ENCODE peak calls at places on chromosomes 13 and 19, in five cellular contexts. F, W, M, P and U are unnamed samples.

GRCh38 chr13:41402695-41403511 is 54.4 kb upstream of the RGCC start:
- DNase-seq in F (no peak), W (no peak), M (no peak), P (no peak), U (no peak)

GRCh38 chr13:93680329-93680728 is 453.7 kb downstream of the GPC6 start:
- DNase-seq in F (no peak), W (no peak), M (no peak), P (no peak), U (no peak)

GRCh38 chr19:33799507-33799906 is 2.8 kb downstream of the KCTD15 start:
- DNase-seq in F (no peak), W (no peak), M (no peak), P (no peak), U (no peak)

GRCh38 chr19:47423203-47423882 is 4.0 kb upstream of the MEIS3 start:
- DNase-seq in F (no peak), W (no peak), M (no peak), P (no peak), U (no peak)

GRCh38 chr19:56170261-56170660 is 5.5 kb upstream of the GALP start:
- DNase-seq in F (no peak), W (peak; percentile 48), M (peak; percentile 94), P (no peak), U (no peak)

GRCh38 chr19:42468273-42468796 is 25.6 kb upstream of the CXCL17 start:
- DNase-seq in F (no peak), W (no peak), M (peak; percentile 78), P (no peak), U (no peak)

GRCh38 chr13:24456396-24456795 is 56.2 kb downstream of the PARP4 start:
- DNase-seq in F (no peak), W (no peak), M (no peak), P (no peak), U (no peak)

GRCh38 chr13:65677906-65678305 is 1552.2 kb downstream of the PCDH9 start:
- DNase-seq in F (no peak), W (no peak), M (no peak), P (no peak), U (no peak)

GRCh38 chr19:4175669-4175931 is 6.8 kb downstream of the SIRT6 start:
- DNase-seq in F (no peak), W (no peak), M (no peak), P (no peak), U (no peak)

GRCh38 chr19:56101746-56102535 is 19.2 kb downstream of the ZNF787 start:
- DNase-seq in F (no peak), W (no peak), M (no peak), P (no peak), U (no peak)

GRCh38 chr19:28582344-28582743 is 630.6 kb downstream of the UQCRFS1 start:
- DNase-seq in F (no peak), W (no peak), M (no peak), P (no peak), U (no peak)

GRCh38 chr19:52941941-52942370 is 18.7 kb upstream of the ZNF888 start:
- DNase-seq in F (peak; percentile 32), W (peak; percentile 60), M (peak; percentile 30), P (peak; percentile 27), U (no peak)

GRCh38 chr19:57559008-57559403 is 657 bp downstream of the ZNF550 start:
- DNase-seq in F (peak; percentile 14), W (peak; percentile 25), M (peak; percentile 30), P (peak; percentile 18), U (no peak)

GRCh38 chr19:35204799-35205732 is 23.5 kb downstream of the FAM187B start:
- DNase-seq in F (peak; percentile 90), W (no peak), M (no peak), P (no peak), U (no peak)

GRCh38 chr19:17406039-17406886 is 833 bp upstream of the BST2 start:
- DNase-seq in F (no peak), W (no peak), M (no peak), P (no peak), U (no peak)

GRCh38 chr19:51020988-51021651 is 1.6 kb upstream of the KLK10 start:
- DNase-seq in F (peak; percentile 40), W (no peak), M (peak; percentile 85), P (no peak), U (no peak)

GRCh38 chr13:29448124-29448685 is 147.3 kb downstream of the SLC7A1 start:
- DNase-seq in F (peak; percentile 52), W (no peak), M (no peak), P (no peak), U (no peak)

GRCh38 chr13:51832471-51833152 is 12.4 kb downstream of the TMEM272 start:
- DNase-seq in F (peak; percentile 83), W (no peak), M (peak; percentile 17), P (no peak), U (no peak)

GRCh38 chr19:8451885-8452284 is 7.1 kb downstream of the HNRNPM start:
- DNase-seq in F (no peak), W (no peak), M (peak; percentile 96), P (no peak), U (no peak)

GRCh38 chr19:29467824-29468401 is 57.9 kb upstream of the VSTM2B start:
- DNase-seq in F (peak; percentile 25), W (no peak), M (peak; percentile 54), P (no peak), U (no peak)

DNA sequence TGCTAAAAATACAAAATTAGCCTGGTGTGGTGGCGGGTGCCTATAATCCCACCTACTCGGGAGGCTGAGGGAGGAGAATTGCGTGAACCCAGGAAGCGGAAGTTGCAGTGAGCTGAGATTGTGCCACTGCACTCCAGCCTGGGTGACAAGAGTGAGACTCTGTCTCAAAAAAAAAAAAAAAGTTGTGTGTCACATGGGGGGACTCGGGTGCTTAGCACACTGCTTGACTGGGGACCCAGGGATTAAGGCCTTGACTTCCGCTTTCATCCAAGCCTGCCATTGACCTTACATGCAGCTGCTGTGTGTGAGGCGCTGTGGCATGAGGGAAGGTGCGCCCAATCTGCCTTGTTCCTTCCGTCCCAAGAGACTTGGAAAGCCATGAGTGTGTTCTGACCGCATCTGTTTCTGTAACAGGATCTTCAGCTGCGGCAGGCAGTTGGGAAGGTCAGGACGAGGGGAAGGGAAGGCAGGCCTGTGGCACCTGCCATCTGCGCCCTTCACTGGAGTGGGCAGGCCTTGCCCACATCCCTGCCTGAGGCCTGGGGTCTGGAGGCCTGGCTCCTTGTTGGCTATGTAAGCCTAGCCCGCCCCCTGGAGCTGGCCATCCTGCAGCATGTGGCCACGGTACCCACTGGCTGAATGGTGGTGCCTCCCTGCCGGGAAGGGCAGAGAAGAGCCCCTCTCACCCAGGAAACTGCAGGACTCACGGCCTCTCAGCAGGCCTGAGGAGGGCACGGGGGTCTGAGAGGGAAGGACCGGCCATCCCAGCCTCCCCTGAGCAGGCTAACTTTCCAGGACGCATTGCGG is 23.0 kb downstream of the PPP1R37 start:
- DNase-seq in F (no peak), W (no peak), M (no peak), P (no peak), U (no peak)
- H3K4me1 ChIP-seq in F (peaks cover 49% of the 10 kb centered on the region), W (no peaks in the 10 kb centered on the region), M (peaks cover 21% of the 10 kb centered on the region), P (peaks cover 24% of the 10 kb centered on the region), U (peaks cover 14% of the 10 kb centered on the region)

DNA sequence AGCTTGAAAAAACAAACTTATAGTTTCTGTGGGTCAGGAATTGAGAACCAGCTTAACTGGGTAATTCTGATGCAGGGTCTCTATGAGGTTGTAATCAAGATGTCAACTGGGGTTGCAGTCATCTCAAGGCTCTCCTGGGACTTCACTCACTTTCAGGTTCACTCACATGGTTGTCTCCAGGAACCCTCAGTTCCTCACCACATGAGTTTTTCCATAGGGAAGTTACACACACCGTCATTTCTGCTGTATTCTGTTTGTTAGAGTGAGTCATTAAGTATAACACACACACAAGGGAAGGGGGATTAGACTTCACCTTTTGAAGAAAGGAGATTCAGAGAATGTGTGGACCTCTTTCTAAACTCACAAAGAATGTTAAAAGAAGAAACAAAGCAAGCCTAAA is 34.9 kb upstream of the MLNR start:
- DNase-seq in F (no peak), W (no peak), M (peak; percentile 25), P (no peak), U (no peak)
- H3K36me3 ChIP-seq in F (peaks cover 90% of the 10 kb centered on the region), W (peaks cover 15% of the 10 kb centered on the region), M (peaks cover 15% of the 10 kb centered on the region), P (peaks cover 68% of the 10 kb centered on the region), U (no peaks in the 10 kb centered on the region)

DNA sequence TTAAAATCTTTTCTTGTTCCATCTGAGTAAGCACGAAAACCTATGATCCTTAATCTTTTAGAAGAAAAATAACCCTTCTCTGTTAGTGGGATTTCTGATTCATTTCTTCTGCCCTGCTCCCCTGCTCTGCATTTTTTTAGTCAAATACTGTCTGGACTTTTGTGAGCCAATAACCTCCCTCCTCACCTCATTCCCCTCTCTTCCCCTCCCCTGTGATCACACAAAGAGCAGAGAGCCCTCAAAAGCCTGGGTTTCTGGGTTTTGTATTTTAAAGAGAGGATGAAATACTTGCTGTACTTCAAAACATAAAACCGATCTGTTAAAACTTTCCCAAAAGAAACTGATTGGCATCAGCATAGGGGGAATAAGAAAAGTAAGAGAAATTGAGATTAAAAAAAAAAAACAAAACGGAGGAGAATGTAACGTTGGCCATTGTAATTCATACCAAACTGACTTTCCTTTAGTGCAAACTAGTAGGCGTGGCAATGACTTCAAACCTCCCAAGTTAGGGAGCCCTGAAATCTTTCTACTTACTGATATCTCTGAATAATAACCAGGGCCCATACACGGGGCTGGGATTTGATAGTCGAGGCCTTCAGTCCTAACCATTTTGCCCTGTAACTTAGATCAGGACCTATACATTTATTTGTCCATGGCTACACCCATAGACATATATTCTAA is 232.9 kb downstream of the TM9SF2 start:
- DNase-seq in F (no peak), W (no peak), M (no peak), P (no peak), U (no peak)
- H3K4me1 ChIP-seq in F (no peaks in the 10 kb centered on the region), W (no peaks in the 10 kb centered on the region), M (no peaks in the 10 kb centered on the region), P (no peaks in the 10 kb centered on the region), U (no peaks in the 10 kb centered on the region)

DNA sequence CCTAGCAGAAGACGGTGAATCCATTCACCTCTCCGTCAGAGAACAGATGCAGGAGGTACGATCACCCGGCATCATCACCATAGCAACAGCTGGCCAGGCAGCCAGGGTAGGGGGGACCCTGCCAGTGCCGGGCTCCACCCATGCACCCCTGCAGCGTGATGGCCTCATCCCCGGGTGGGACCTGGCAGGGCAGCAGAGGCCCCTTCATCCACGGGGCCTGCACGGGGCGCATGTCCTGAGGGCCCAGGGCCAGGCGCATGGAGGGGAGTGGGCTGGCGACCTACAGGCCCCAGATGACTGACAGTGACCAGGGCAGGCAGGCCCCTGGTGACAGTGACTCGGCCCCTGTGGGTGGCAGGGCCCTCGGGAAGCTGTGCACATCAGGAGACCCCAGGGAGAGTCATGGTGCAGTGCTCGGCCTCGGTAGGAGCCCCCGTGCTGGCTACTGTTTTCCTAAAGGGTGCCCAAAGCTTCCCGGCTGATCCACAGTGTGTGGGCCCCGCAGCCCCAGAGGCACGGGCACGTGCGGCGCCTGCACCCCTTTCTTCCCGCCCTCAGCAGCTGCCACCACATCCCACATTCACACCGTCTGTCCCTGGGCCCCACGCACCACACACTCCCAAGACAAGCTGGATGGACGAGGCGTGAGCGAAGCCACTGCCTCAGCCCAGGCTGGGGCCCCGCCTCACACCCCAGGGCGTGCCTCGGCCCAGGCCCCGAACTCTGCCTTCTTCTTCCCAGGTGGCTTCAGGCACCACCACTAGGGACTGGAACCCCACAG is 4.8 kb downstream of the RNF126 start:
- DNase-seq in F (no peak), W (no peak), M (no peak), P (no peak), U (no peak)
- H3K36me3 ChIP-seq in F (peaks cover 86% of the 10 kb centered on the region), W (no peaks in the 10 kb centered on the region), M (no peaks in the 10 kb centered on the region), P (peaks cover 13% of the 10 kb centered on the region), U (no peaks in the 10 kb centered on the region)

GRCh38 chr19:2061093-2061935 is 10.3 kb upstream of the MKNK2 start:
- DNase-seq in F (peak; percentile 100), W (peak; percentile 100), M (peak; percentile 96), P (peak; percentile 99), U (peak; percentile 97)
- H3K4me1 ChIP-seq in F (peaks cover 69% of the 10 kb centered on the region), W (peaks cover 29% of the 10 kb centered on the region), M (peaks cover 31% of the 10 kb centered on the region), P (peaks cover 80% of the 10 kb centered on the region), U (peaks cover 86% of the 10 kb centered on the region)